ENCODE peak calls at places on chromosomes 11 and 22, in six cellular contexts. L is activated CD4-positive, alpha-beta T cell treated with anti-CD3 and anti-CD28 coated beads, Interleukin-2, amount 50 U/mL, for 4 hours; E is NCI-H187; O is HT-29; W is stimulated activated naive CD8-positive, alpha-beta T cell treated with anti-CD3 and anti-CD28 coated beads, Interleukin-15, amount 100 ng/mL, for 72 hours; X is Calu3. K is an unnamed sample.

GRCh38 chr11:120625565-120625964 is 114.0 kb downstream of the GRIK4 start:
- DNase-seq in O (no peak), L (no peak), X (no peak), E (no peak), W (no peak), K (no peak)

GRCh38 chr11:69298778-69299461 is 5.0 kb downstream of the MYEOV start:
- DNase-seq in W (no peak), E (no peak), L (no peak), X (peak; percentile 29), O (no peak), K (no peak)

GRCh38 chr11:92123540-92123939 is 101.1 kb upstream of the FAT3 start:
- DNase-seq in L (no peak), W (no peak), E (no peak), O (peak; percentile 26), X (no peak), K (no peak)

GRCh38 chr11:112652786-112653390 is 308.3 kb upstream of the NCAM1 start:
- DNase-seq in E (no peak), X (no peak), W (no peak), O (no peak), L (no peak), K (no peak)

GRCh38 chr11:15289718-15290117 is 175.0 kb downstream of the INSC start:
- DNase-seq in L (no peak), W (no peak), X (no peak), E (no peak), O (no peak), K (no peak)

GRCh38 chr11:65439331-65440181 is 17.0 kb downstream of the NEAT1 start:
- DNase-seq in L (no peak), W (no peak), X (no peak), E (no peak), O (peak; percentile 33), K (no peak)

GRCh38 chr22:46087816-46088277 is 62.5 kb upstream of the PPARA start:
- DNase-seq in W (no peak), X (peak; percentile 73), E (no peak), O (peak; percentile 77), L (no peak), K (no peak)

GRCh38 chr22:37491559-37492427 is 5.6 kb upstream of the MFNG start:
- DNase-seq in E (no peak), L (no peak), X (no peak), O (no peak), W (no peak), K (no peak)

GRCh38 chr11:67280791-67281551 is 8.1 kb upstream of the ANKRD13D start:
- DNase-seq in X (no peak), E (no peak), W (no peak), O (no peak), L (no peak), K (no peak)

K was measured in naive thymus-derived CD4-positive, alpha-beta T cell.